ENCODE peak calls at places on chromosomes 4 and X, in eight cellular contexts. W is cardiac fibroblast; C is stimulated activated naive CD8-positive, alpha-beta T cell treated with anti-CD3 and anti-CD28 coated beads, Interleukin-15, Interleukin-2, amounts not matched to agents 100 U/mL and 50 U/mL, for 24 hours; Z is HS-5; J is NCI-H1092; A is T-helper 2 cell treated with Interferon-gamma antibody and Interleukin-4, amounts not matched to agents 5 μg/mL and 100 μg/mL, for 36 hours; U is GM23338; F is retina. X is an unnamed sample.

GRCh38 chrX:1909419-1910206 is 294.8 kb downstream of the ASMT start:
- DNase-seq in J (no peak), U (no peak), W (no peak), Z (no peak), F (no peak), C (no peak), A (no peak), X (peak; percentile 24)

GRCh38 chrX:45191820-45192409 is 8.8 kb downstream of the DIPK2B start:
- DNase-seq in Z (no peak), U (no peak), J (no peak), C (no peak), W (no peak), F (no peak), A (no peak), X (no peak)

GRCh38 chr4:184279496-184280082 is 61.9 kb upstream of the ENPP6 start:
- DNase-seq in F (no peak), C (no peak), A (no peak), Z (no peak), J (no peak), U (no peak), W (no peak), X (no peak)

GRCh38 chrX:8783100-8784098 is 17.8 kb downstream of the FAM9A start:
- DNase-seq in F (peak; percentile 19), U (peak; percentile 79), W (peak; percentile 23), Z (no peak), A (peak; percentile 4), C (peak; percentile 30), J (peak; percentile 18), X (peak; percentile 65)

GRCh38 chrX:40018021-40018420 is 79.7 kb downstream of the BCOR start:
- DNase-seq in F (no peak), J (no peak), Z (no peak), C (no peak), W (no peak), U (no peak), A (no peak), X (peak; percentile 79)

GRCh38 chr4:1192091-1192492 is 19.7 kb upstream of the SPON2 start:
- DNase-seq in Z (peak; percentile 90), U (no peak), W (peak; percentile 95), F (no peak), C (peak; percentile 2), A (no peak), J (no peak), X (peak; percentile 44)

GRCh38 chr4:78922207-78922606 is 17.0 kb downstream of the PAQR3 start:
- DNase-seq in A (no peak), Z (peak; percentile 28), U (no peak), W (peak; percentile 73), J (no peak), F (no peak), C (no peak), X (no peak)

GRCh38 chrX:88604433-88605221 is 142.4 kb upstream of the CPXCR1 start:
- DNase-seq in F (no peak), Z (no peak), J (no peak), U (no peak), A (no peak), W (peak; percentile 35), C (no peak), X (peak; percentile 65)

GRCh38 chr4:176001171-176002006 is 64.3 kb upstream of the WDR17 start:
- DNase-seq in Z (no peak), J (no peak), A (no peak), C (no peak), F (peak; percentile 93), U (peak; percentile 93), W (peak; percentile 14), X (peak; percentile 90)

GRCh38 chrX:101619336-101619735 is 1.5 kb upstream of the ARMCX6 start:
- DNase-seq in W (no peak), J (no peak), U (peak; percentile 63), F (no peak), A (no peak), C (no peak), Z (no peak), X (peak; percentile 83)

GRCh38 chr4:122847931-122848330 is 21.3 kb downstream of the FGF2 start:
- DNase-seq in U (no peak), J (no peak), F (no peak), W (peak; percentile 45), Z (no peak), A (no peak), C (no peak), X (no peak)